ENCODE peak calls at places on chromosomes 16 and 17, in seven cellular contexts. O, F, C, I, Y, G and A are unnamed samples.

GRCh38 chr17:41710472-41711090 is 1.6 kb upstream of the GAST start:
- DNase-seq in C (no peak), F (no peak), Y (no peak), O (no peak), I (no peak), G (no peak), A (peak)

GRCh38 chr16:4506450-4506849 is 30.3 kb downstream of the HMOX2 start:
- DNase-seq in I (peak), C (peak), G (peak), F (no peak), O (peak), Y (peak), A (peak)

GRCh38 chr16:82093901-82094300 is 58.8 kb downstream of the HSD17B2 start:
- DNase-seq in C (no peak), G (no peak), F (no peak), I (no peak), O (no peak), Y (no peak), A (no peak)

GRCh38 chr17:41284546-41284945 is 9.0 kb downstream of the KRTAP9-7 start:
- DNase-seq in C (no peak), O (no peak), F (no peak), G (no peak), I (no peak), Y (no peak), A (no peak)

GRCh38 chr17:8436169-8436932 is 667 bp downstream of the NDEL1 start:
- DNase-seq in I (peak), C (peak), G (peak), Y (peak), F (peak), O (peak), A (no peak)

GRCh38 chr17:30005709-30006320 is 64.4 kb downstream of the EFCAB5 start:
- DNase-seq in Y (no peak), I (no peak), G (no peak), C (no peak), O (no peak), F (no peak), A (no peak)

GRCh38 chr17:1532836-1533602 is 16.6 kb upstream of the INPP5K start:
- DNase-seq in I (no peak), G (no peak), Y (no peak), F (no peak), C (no peak), O (no peak), A (no peak)

GRCh38 chr16:4387769-4388168 is 16.1 kb downstream of the VASN start:
- DNase-seq in G (no peak), I (no peak), C (no peak), Y (peak), O (no peak), F (no peak), A (no peak)

GRCh38 chr16:54407596-54407995 is 121.0 kb upstream of the IRX3 start:
- DNase-seq in G (no peak), F (no peak), Y (no peak), C (peak), O (no peak), I (no peak), A (no peak)

GRCh38 chr16:84785843-84786538 is 33.8 kb upstream of the CRISPLD2 start:
- DNase-seq in C (no peak), Y (peak), I (no peak), O (no peak), G (no peak), F (peak), A (peak)

GRCh38 chr16:84761448-84762368 is 58.1 kb upstream of the CRISPLD2 start:
- DNase-seq in I (no peak), C (no peak), G (no peak), O (no peak), Y (no peak), F (no peak), A (no peak)

GRCh38 chr16:9821970-9822369 is 360.3 kb downstream of the GRIN2A start:
- DNase-seq in Y (no peak), O (no peak), C (no peak), F (no peak), I (no peak), G (no peak), A (no peak)

GRCh38 chr17:50146230-50146926 is 4.1 kb downstream of the PPP1R9B start:
- DNase-seq in O (no peak), Y (no peak), I (no peak), F (no peak), C (no peak), G (no peak), A (no peak)

GRCh38 chr16:87382023-87382785 is 1.4 kb downstream of the FBXO31 start:
- DNase-seq in G (no peak), Y (no peak), I (no peak), C (no peak), O (no peak), F (no peak), A (no peak)